ENCODE peak calls at places on chromosomes 12 and 14, in seven cellular contexts. E is IMR-90, G is AG10803, Z is GM20000, M is endodermal cell, P is HepG2, O is pancreas. D is an unnamed sample.

GRCh38 chr12:2212537-2212936 is 159.8 kb downstream of the CACNA1C start:
- DNase-seq in E (no peak), G (no peak), Z (no peak), M (no peak), P (no peak), O (no peak), D (no peak)

GRCh38 chr12:25529738-25530137 is 23.3 kb downstream of the LMNTD1 start:
- DNase-seq in E (peak), G (peak), Z (no peak), M (no peak), P (no peak), O (no peak), D (peak)

GRCh38 chr14:98182385-98183055 is 1089.5 kb downstream of the BCL11B start:
- DNase-seq in E (no peak), G (no peak), Z (no peak), M (no peak), P (no peak), O (no peak), D (no peak)

GRCh38 chr12:60399064-60399463 is 803.2 kb downstream of the SLC16A7 start:
- DNase-seq in E (no peak), G (no peak), Z (no peak), M (no peak), P (no peak), O (no peak), D (no peak)

GRCh38 chr14:73467377-73467776 is 9.0 kb upstream of the NUMB start:
- DNase-seq in E (peak), G (no peak), Z (no peak), M (no peak), P (no peak), O (no peak), D (no peak)

GRCh38 chr14:85529803-85530574 is at the start of gene FLRT2:
- DNase-seq in E (peak), G (peak), Z (peak), M (peak), P (no peak), O (peak), D (peak)

GRCh38 chr12:10716704-10717315 is 6.3 kb downstream of the YBX3 start:
- DNase-seq in E (peak), G (peak), Z (no peak), M (peak), P (no peak), O (peak), D (peak)

GRCh38 chr12:47068539-47068938 is 10.9 kb upstream of the PCED1B start:
- DNase-seq in E (no peak), G (no peak), Z (no peak), M (peak), P (no peak), O (no peak), D (no peak)

GRCh38 chr14:91357272-91357671 is 60.3 kb downstream of the CCDC88C start:
- DNase-seq in E (no peak), G (no peak), Z (no peak), M (no peak), P (no peak), O (no peak), D (no peak)

GRCh38 chr12:104064842-104065441 is 611 bp downstream of the HCFC2 start:
- DNase-seq in E (no peak), G (peak), Z (peak), M (no peak), P (no peak), O (peak), D (no peak)

GRCh38 chr12:112674539-112674938 is 117.0 kb upstream of the RPH3A start:
- DNase-seq in E (no peak), G (no peak), Z (no peak), M (peak), P (no peak), O (no peak), D (no peak)

GRCh38 chr14:79758985-79759384 is 452.3 kb downstream of the DIO2 start:
- DNase-seq in E (no peak), G (no peak), Z (no peak), M (no peak), P (no peak), O (no peak), D (no peak)

GRCh38 chr14:101101456-101102056 is 198.0 kb upstream of the RTL1 start:
- DNase-seq in E (no peak), G (no peak), Z (no peak), M (peak), P (no peak), O (no peak), D (no peak)

GRCh38 chr12:108852674-108853073 is 4.7 kb downstream of the SSH1 start:
- DNase-seq in E (peak), G (no peak), Z (no peak), M (no peak), P (no peak), O (no peak), D (no peak)

GRCh38 chr14:89495718-89496117 is 78.7 kb upstream of the FOXN3 start:
- DNase-seq in E (no peak), G (no peak), Z (no peak), M (no peak), P (no peak), O (no peak), D (no peak)

GRCh38 chr12:89251326-89252237 is 100.7 kb downstream of the DUSP6 start:
- DNase-seq in E (no peak), G (no peak), Z (no peak), M (no peak), P (no peak), O (no peak), D (no peak)

DNA sequence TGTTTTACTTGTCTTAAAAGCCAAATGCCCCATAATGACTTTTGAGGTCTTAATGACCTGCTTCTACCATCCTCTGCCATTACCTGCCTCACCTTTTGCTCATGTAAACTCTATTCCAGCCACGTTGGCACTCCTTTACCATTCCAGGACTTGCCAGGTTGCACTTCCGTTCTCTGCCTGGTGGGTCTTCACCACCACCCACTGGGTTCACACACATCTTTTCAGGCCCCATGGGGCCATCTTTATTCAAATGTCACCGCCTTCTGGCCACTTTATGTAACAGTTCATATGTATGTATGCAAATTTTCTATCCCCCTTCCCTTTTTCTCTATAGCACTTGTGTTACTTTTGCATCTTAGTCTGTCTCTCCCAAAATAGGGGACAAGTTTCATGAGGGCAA is 57.7 kb downstream of the ATP2A2 start:
- DNase-seq in E (no peak), G (no peak), Z (peak), M (peak), P (no peak), O (no peak), D (no peak)
- TF ChIP-seq CTCF in E (peak), G (peak), Z (no peak), M (peak), P (no peak), O (no peak), D (peak)

DNA sequence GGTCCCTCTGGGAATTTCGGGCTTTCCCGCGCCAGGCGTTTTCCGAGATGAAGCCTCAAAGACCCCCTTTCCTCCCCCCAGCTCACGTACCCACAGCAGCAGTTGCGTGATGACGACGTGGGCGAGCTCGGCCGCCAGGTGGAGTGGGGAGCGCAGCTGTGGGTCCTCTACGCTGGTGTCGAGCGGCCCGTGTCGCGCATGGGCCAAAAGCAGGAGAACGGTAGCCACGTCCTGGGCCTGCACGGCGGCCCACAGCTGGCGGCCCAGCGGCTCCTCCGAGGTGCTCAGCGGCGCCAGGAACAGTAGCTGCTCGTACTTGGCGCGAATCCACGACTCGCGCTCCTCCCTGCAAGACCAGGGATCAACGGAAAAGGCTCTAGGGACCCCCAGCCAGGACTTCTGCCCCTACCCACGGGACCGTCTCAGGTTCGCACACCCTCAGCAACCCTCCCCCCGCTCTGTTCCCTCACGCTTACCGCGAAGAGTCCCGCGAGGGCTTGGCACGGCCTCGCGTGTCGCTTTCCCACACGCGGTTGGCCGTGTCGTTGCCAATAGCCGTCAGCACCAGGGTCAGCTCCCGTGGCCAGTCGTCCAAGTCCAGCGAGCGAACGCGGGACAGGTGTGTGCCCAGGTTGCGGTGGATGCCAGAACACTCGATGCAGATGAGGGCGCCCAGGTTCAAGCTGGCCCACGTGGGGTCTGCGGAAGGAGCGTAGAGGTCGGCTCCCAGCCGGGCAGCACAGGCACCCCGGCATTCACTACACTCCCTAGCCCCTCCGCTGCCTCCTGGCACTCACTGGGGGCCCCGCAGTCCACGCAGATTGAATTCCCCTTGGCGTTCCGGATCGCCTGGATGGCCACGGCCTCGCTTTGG is 11.4 kb downstream of the AGAP2 start:
- DNase-seq in E (no peak), G (no peak), Z (peak), M (peak), P (no peak), O (peak), D (peak)
- TF ChIP-seq CTCF in E (peak), G (peak), Z (no peak), M (no peak), P (peak), O (no peak), D (peak)

GRCh38 chr14:99410019-99410418 is 70.6 kb downstream of the SETD3 start:
- DNase-seq in E (no peak), G (no peak), Z (no peak), M (no peak), P (no peak), O (no peak), D (no peak)
- TF ChIP-seq CTCF in E (no peak), G (no peak), Z (no peak), M (no peak), P (no peak), O (no peak), D (no peak)

GRCh38 chr14:24392327-24393098 is 6.3 kb upstream of the NYNRIN start:
- DNase-seq in E (peak), G (peak), Z (no peak), M (no peak), P (no peak), O (no peak), D (peak)
- TF ChIP-seq CTCF in E (peak), G (peak), Z (no peak), M (peak), P (peak), O (no peak), D (no peak)

GRCh38 chr14:77991128-77991772 is 178.9 kb upstream of the NRXN3 start:
- DNase-seq in E (no peak), G (no peak), Z (no peak), M (peak), P (peak), O (no peak), D (no peak)
- TF ChIP-seq CTCF in E (no peak), G (no peak), Z (no peak), M (peak), P (peak), O (no peak), D (no peak)

GRCh38 chr12:70982991-70983390 is 62.5 kb upstream of the PTPRR start:
- DNase-seq in E (peak), G (peak), Z (no peak), M (no peak), P (no peak), O (no peak), D (no peak)

GRCh38 chr12:70982286-70982685 is 61.7 kb upstream of the PTPRR start:
- DNase-seq in E (peak), G (peak), Z (no peak), M (no peak), P (no peak), O (no peak), D (no peak)

GRCh38 chr12:70983692-70984091 is 63.2 kb upstream of the PTPRR start:
- DNase-seq in E (no peak), G (peak), Z (no peak), M (peak), P (no peak), O (no peak), D (no peak)

GRCh38 chr12:70989232-70989631 is 68.7 kb upstream of the PTPRR start:
- DNase-seq in E (no peak), G (peak), Z (no peak), M (no peak), P (no peak), O (no peak), D (no peak)

DNA sequence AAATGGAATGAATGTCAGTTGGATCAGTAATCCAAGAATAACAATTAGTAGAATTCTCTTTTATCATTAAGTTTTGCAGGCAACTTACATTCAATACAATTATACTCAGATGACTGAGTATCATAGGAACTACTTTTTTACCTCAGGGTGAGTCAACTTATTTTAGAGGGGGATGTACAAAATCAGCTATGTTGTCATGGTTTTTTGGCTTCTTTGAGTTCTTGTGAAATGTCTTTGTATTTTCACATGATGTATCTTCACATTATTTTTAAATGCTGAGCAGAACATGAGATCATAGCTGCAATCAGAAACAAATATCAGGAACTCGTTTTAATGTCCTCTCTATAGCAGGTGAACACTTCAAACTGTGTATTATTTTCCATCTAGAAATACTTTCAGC is 65.3 kb upstream of the PTPRR start:
- DNase-seq in E (peak), G (peak), Z (no peak), M (no peak), P (no peak), O (no peak), D (no peak)
- TF ChIP-seq CTCF in E (no peak), G (no peak), Z (no peak), M (no peak), P (no peak), O (no peak), D (no peak)

GRCh38 chr14:77707355-77707723 is 484 bp downstream of the ALKBH1 start:
- DNase-seq in E (peak), G (peak), Z (peak), M (peak), P (peak), O (no peak), D (peak)
- TF ChIP-seq CTCF in E (peak), G (peak), Z (no peak), M (peak), P (peak), O (no peak), D (peak)

DNA sequence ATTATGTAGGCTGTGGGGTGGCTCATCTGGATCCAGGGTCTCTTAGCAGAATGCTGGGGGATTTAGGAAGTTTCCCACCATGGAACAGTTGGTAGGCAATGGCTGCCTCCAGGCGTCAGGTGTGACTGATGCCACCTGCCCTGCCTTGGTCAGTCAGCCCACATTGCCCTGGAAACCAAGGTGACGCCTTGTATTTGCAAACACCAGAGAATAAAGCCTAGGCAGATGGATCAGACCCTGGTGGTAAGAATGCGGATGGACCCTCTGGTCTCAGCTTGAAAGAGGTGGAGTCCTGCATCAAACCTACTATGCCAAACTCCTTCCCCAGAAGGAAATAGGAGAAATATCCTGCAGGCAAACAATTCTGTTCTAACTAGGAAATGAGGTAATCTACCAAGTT is 38.2 kb downstream of the NCKAP5L start:
- DNase-seq in E (no peak), G (no peak), Z (no peak), M (peak), P (peak), O (no peak), D (no peak)
- TF ChIP-seq CTCF in E (peak), G (no peak), Z (no peak), M (peak), P (no peak), O (no peak), D (peak)

DNA sequence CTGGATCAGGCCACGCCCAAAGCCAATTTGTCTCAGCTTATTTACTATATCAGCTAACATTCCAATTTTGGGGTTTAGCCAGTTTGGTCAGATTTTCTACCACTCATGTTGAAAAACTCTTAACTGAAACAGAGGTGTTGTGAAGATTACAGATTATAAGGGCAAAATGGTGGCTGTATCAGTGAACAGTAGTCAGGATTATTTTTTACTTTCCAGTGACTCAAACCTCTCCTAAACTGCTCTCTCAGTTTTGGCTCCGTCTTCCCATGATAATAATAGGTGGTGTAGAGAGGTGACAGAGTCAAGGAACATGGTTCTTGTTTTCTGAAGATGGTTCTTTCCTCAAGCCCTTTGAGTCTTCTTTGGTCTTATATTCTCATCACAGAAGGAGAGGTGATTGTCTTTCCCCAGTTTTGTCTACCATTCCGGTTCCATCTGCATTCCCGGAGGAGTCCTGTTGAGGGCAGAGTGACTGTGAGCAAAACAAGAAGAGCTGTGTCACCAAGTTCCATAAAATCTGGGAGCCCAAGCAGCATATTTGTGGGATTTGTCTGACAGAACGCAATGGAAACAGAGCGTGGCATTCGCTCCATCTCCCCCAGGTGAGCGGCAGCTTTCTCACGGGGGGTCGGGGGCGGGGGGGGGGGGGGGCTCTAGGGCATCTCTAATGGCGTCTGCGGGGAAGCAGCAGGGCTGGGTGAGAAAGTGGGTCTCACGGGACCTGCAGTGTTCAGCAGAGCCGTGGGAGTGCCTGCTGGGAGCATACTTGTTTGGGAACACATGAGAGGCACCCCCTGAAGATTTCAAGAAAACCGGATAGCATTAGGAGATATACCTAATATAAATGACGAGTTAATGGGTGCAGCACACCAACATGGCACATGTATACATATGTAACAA is 59.1 kb downstream of the TBC1D30 start:
- DNase-seq in E (no peak), G (no peak), Z (peak), M (peak), P (peak), O (no peak), D (no peak)
- TF ChIP-seq CTCF in E (no peak), G (no peak), Z (no peak), M (peak), P (peak), O (no peak), D (no peak)